ENCODE peak calls at places on chromosomes 3 and 15, in six cellular contexts. B is endothelial cell of umbilical vein, R is tibial nerve, T is transverse colon, I is body of pancreas, A is stomach. U is an unnamed sample.
A peak's percentile ranks its signal among the peaks of the same experiment; 100 is the strongest.

GRCh38 chr15:32651229-32651837 is 9.8 kb downstream of the SCG5 start:
- DNase-seq in B (peak; percentile 54), R (no peak), T (peak; percentile 42), I (peak; percentile 64), A (peak; percentile 56), U (peak; percentile 64)

GRCh38 chr3:178420033-178420432 is 116.2 kb upstream of the KCNMB2 start:
- DNase-seq in B (no peak), R (no peak), T (no peak), I (no peak), A (no peak), U (no peak)

GRCh38 chr15:52196891-52197290 is 5.7 kb upstream of the GNB5 start:
- DNase-seq in B (no peak), R (no peak), T (no peak), I (no peak), A (no peak), U (no peak)

GRCh38 chr3:146160233-146160963 is 586 bp downstream of the PLOD2 start:
- DNase-seq in B (peak; percentile 96), R (peak; percentile 29), T (peak; percentile 66), I (peak; percentile 88), A (peak; percentile 66), U (peak; percentile 76)

GRCh38 chr3:127900536-127900935 is 14.5 kb upstream of the KBTBD12 start:
- DNase-seq in B (no peak), R (no peak), T (no peak), I (no peak), A (no peak), U (no peak)

GRCh38 chr3:129503387-129504010 is 24.9 kb upstream of the RHO start:
- DNase-seq in B (no peak), R (no peak), T (no peak), I (no peak), A (no peak), U (no peak)

GRCh38 chr3:151724846-151725562 is 8.7 kb upstream of the AADACL2 start:
- DNase-seq in B (no peak), R (no peak), T (no peak), I (no peak), A (no peak), U (no peak)

GRCh38 chr3:64489361-64490044 is 198.3 kb downstream of the ADAMTS9 start:
- DNase-seq in B (no peak), R (no peak), T (peak; percentile 54), I (peak; percentile 68), A (peak; percentile 72), U (peak; percentile 94)

GRCh38 chr15:32670624-32671022 is 29.1 kb downstream of the SCG5 start:
- DNase-seq in B (no peak), R (no peak), T (no peak), I (no peak), A (no peak), U (no peak)

GRCh38 chr15:43513550-43513949 is 3.9 kb upstream of the MAP1A start:
- DNase-seq in B (no peak), R (no peak), T (no peak), I (no peak), A (no peak), U (no peak)

GRCh38 chr15:39310633-39311032 is 270.2 kb upstream of the THBS1 start:
- DNase-seq in B (no peak), R (no peak), T (no peak), I (no peak), A (no peak), U (no peak)

GRCh38 chr3:353191-353739 is 156.7 kb downstream of the CHL1 start:
- DNase-seq in B (no peak), R (no peak), T (no peak), I (no peak), A (no peak), U (no peak)

GRCh38 chr3:186283651-186284445 is 78.2 kb downstream of the DGKG start:
- DNase-seq in B (no peak), R (no peak), T (no peak), I (no peak), A (no peak), U (no peak)

GRCh38 chr3:124817079-124817478 is 70.1 kb downstream of the ITGB5 start:
- DNase-seq in B (no peak), R (no peak), T (no peak), I (no peak), A (no peak), U (no peak)

GRCh38 chr3:129358177-129359101 is 70.0 kb downstream of the EFCAB12 start:
- DNase-seq in B (no peak), R (no peak), T (no peak), I (no peak), A (no peak), U (no peak)

GRCh38 chr3:151281671-151282334 is 3.5 kb upstream of the P2RY14 start:
- DNase-seq in B (no peak), R (no peak), T (no peak), I (no peak), A (no peak), U (no peak)

GRCh38 chr15:80996247-80996646 is 4.5 kb upstream of the TLNRD1 start:
- DNase-seq in B (no peak), R (no peak), T (no peak), I (no peak), A (no peak), U (no peak)

GRCh38 chr3:177882124-177882648 is 654.0 kb upstream of the KCNMB2 start:
- DNase-seq in B (no peak), R (no peak), T (no peak), I (no peak), A (no peak), U (no peak)

GRCh38 chr3:30688776-30689175 is 82.4 kb downstream of the TGFBR2 start:
- DNase-seq in B (peak; percentile 52), R (no peak), T (peak; percentile 49), I (no peak), A (no peak), U (no peak)

GRCh38 chr3:177427540-177427939 is 230.3 kb upstream of the TBL1XR1 start:
- DNase-seq in B (no peak), R (no peak), T (no peak), I (no peak), A (no peak), U (no peak)

GRCh38 chr3:40211579-40211978 is 97.9 kb upstream of the EIF1B start:
- DNase-seq in B (no peak), R (no peak), T (no peak), I (no peak), A (no peak), U (no peak)

DNA sequence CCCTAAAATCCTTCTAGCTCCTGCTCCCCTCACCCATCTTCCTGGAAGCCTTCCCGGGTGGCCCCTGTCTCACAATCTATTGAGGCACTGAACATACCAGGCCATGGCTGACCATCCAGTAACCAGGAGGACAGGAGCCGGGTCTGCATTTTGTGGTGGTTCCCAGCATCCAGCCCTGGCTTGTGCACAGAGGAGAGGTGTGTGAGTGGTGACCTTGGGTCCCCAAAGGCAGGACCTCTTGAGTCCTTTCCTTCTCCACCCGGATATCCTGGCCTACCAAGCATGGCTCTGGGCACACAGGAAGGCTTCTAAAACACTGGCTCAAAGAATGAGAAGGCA is 7.8 kb downstream of the CSK start:
- DNase-seq in B (no peak), R (no peak), T (no peak), I (no peak), A (no peak), U (no peak)
- H3K4me1 ChIP-seq in B (peaks cover 6% of the 10 kb centered on the region), R (peaks cover 87% of the 10 kb centered on the region), T (peaks cover 61% of the 10 kb centered on the region), I (peaks cover 28% of the 10 kb centered on the region), A (peaks cover 98% of the 10 kb centered on the region), U (peaks cover 63% of the 10 kb centered on the region)

GRCh38 chr3:13506680-13507079 is 26.6 kb downstream of the HDAC11 start:
- DNase-seq in B (no peak), R (no peak), T (no peak), I (no peak), A (no peak), U (no peak)

GRCh38 chr3:13508496-13508895 is 28.4 kb downstream of the HDAC11 start:
- DNase-seq in B (no peak), R (no peak), T (no peak), I (no peak), A (no peak), U (no peak)

GRCh38 chr3:13507791-13508339 is 27.8 kb downstream of the HDAC11 start:
- DNase-seq in B (no peak), R (no peak), T (no peak), I (no peak), A (no peak), U (no peak)

GRCh38 chr3:13506239-13506638 is 26.1 kb downstream of the HDAC11 start:
- DNase-seq in B (no peak), R (no peak), T (no peak), I (no peak), A (no peak), U (no peak)

GRCh38 chr3:13507247-13507790 is 27.2 kb downstream of the HDAC11 start:
- DNase-seq in B (no peak), R (no peak), T (no peak), I (no peak), A (no peak), U (no peak)
- TF ChIP-seq POLR2A in B (no peak), R (no peak), T (no peak), I (no peak), A (no peak), U (no peak)

DNA sequence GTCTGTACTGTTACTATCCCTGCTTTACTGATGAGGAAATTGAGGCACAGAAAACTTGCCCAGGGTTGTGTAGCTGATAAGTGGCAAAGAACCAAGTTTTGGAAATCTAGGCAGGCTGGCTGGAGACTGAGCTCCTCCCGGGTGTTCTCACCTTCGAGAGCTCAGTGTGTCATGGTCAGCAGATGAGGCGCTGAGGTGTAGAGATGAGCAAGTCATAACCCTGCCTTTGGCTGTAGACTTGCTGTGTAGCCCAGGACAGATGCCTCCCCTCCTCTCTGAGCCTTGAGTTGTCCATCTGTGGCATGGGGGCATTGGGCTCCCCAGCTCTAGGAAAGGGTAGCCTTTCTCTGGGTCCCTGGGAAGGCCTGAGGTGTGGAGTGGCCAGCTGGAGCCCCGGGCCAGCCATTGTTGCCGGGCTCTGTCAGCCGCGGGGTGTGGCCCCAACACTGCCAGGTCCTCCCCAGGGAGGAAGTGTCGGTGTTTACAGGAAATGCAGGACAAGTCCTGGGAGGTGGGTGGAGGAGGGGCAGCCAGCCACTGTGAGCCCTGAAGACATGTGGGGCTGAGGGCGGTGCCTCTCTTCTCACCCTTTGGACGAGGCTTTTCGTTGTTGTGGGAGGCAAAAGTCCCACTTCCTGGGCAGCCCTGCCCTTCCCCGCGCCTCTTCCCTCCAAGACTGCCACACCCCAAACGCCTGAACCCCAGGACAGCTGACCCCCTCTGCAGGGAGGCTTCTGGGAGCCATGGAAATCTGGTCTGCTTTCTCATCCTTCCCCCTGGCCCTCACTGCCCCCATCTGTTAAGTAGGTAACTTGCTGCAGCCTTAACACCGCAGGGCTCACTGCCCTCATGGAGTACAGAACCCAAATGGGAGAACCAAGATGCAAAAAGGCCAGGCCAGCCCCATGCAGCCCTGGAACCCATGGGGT is 29.1 kb downstream of the FGD5 start:
- DNase-seq in B (peak; percentile 43), R (peak; percentile 41), T (peak; percentile 78), I (peak; percentile 29), A (peak; percentile 59), U (peak; percentile 22)
- H3K27me3 ChIP-seq in B (no peaks in the 10 kb centered on the region), R (no peaks in the 10 kb centered on the region), T (no peaks in the 10 kb centered on the region), I (no peaks in the 10 kb centered on the region), A (no peaks in the 10 kb centered on the region), U (no peaks in the 10 kb centered on the region)

DNA sequence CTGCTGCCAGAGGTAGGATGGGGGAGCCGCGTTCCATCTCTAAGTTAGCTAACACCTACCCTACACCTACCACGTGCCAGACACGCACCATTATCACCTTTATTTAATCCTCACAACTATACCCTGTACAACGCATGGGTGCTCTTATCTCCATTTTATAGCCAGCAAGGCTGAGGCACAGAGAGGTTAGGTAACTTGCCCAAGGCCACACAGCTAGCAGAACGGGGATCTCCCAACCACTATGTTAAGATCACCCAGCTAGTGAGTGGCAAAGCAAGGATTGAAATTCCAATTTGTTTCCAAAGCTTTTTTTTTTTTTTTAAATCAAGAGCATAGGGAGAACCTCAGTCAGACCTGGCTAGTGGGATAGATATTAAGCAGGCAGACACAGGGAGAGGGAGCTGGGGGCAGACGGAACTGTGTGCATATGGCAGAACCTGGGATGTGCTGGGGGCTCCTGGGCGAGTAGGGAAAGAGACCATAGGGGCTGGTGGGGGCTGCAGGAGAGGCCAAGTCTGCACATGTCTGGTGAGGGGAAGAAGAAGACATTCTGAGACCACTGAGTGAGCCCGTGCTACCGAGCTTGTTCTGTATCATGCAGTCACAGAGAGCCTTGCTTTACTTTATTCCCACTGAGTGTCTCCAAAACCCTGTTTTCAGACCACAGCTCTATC is 196.3 kb upstream of the TPM1 start:
- DNase-seq in B (no peak), R (no peak), T (no peak), I (no peak), A (no peak), U (no peak)
- H3K4me1 ChIP-seq in B (peaks cover 39% of the 10 kb centered on the region), R (no peaks in the 10 kb centered on the region), T (peaks cover 6% of the 10 kb centered on the region), I (peaks cover 57% of the 10 kb centered on the region), A (peaks cover 28% of the 10 kb centered on the region), U (no peaks in the 10 kb centered on the region)

U was measured in thyroid gland.